ENCODE peak calls at places on chromosomes 4 and X, in ten cellular contexts. S is mesendoderm, E is fibroblast of lung, H is left lung, M is sigmoid colon, U is uterus, G is lung, K is colonic mucosa, P is ovary, W is psoas muscle. V is an unnamed sample. For H3K4me1 and H3K27me3, the result is how much of the 10 kb centered on the place peaks cover.

GRCh38 chr4:148618856-148619255 is 176.6 kb upstream of the NR3C2 start:
- DNase-seq in P (no peak), E (peak), S (no peak), U (no peak), M (no peak), W (no peak), H (no peak), K (no peak), G (no peak), V (no peak)

GRCh38 chr4:74055498-74055897 is 17.0 kb upstream of the CXCL3 start:
- DNase-seq in S (no peak), M (no peak), E (no peak), G (no peak), H (no peak), K (no peak), U (no peak), W (no peak), P (no peak), V (no peak)

GRCh38 chrX:97563531-97564133 is 679.9 kb downstream of the RPA4 start:
- DNase-seq in E (peak), U (peak), G (peak), S (no peak), W (no peak), H (peak), P (peak), M (peak), K (peak), V (peak)

GRCh38 chr4:20260821-20261220 is 9.1 kb downstream of the SLIT2 start:
- DNase-seq in W (no peak), G (no peak), P (no peak), H (no peak), M (no peak), U (no peak), K (no peak), E (peak), S (no peak), V (no peak)

GRCh38 chr4:76430519-76431388 is 4.3 kb upstream of the SHROOM3 start:
- DNase-seq in S (peak), E (peak), G (no peak), H (no peak), K (peak), P (no peak), W (no peak), M (no peak), U (no peak), V (no peak)

GRCh38 chrX:69136546-69137331 is 28.5 kb downstream of the PJA1 start:
- DNase-seq in K (peak), U (peak), W (peak), M (peak), S (peak), H (no peak), E (no peak), G (no peak), P (peak), V (peak)

GRCh38 chrX:17377047-17377692 is 2.2 kb downstream of the NHS start:
- DNase-seq in H (peak), P (peak), K (peak), U (peak), M (peak), G (no peak), W (peak), S (peak), E (peak), V (peak)

GRCh38 chrX:20228245-20228644 is 38.5 kb downstream of the RPS6KA3 start:
- DNase-seq in S (peak), G (no peak), P (no peak), K (no peak), E (no peak), M (no peak), H (no peak), U (no peak), W (no peak), V (no peak)

GRCh38 chr4:6878451-6879059 is 31.1 kb upstream of the TBC1D14 start:
- DNase-seq in K (no peak), U (no peak), W (no peak), P (no peak), M (no peak), S (no peak), E (peak), H (no peak), G (no peak), V (no peak)

GRCh38 chr4:116480486-116480990 is 604.8 kb downstream of the TRAM1L1 start:
- DNase-seq in S (peak), E (no peak), K (no peak), U (no peak), W (no peak), H (no peak), P (no peak), G (no peak), M (no peak), V (no peak)

GRCh38 chr4:38523524-38524448 is 140.2 kb upstream of the KLF3 start:
- DNase-seq in P (no peak), M (no peak), K (no peak), H (peak), S (no peak), G (no peak), W (no peak), E (peak), U (no peak), V (peak)
- H3K4me1 ChIP-seq in P (under half), M (under half), K (under half), H (under half), S (under half), G (under half), W (under half), E (under half), U (under half), V (under half)

GRCh38 chrX:10045327-10046000 is 78.3 kb downstream of the CLDN34 start:
- DNase-seq in P (peak), K (no peak), M (no peak), G (no peak), H (no peak), U (no peak), W (peak), E (no peak), S (no peak), V (peak)

GRCh38 chrX:10048695-10049094 is 81.5 kb downstream of the CLDN34 start:
- DNase-seq in U (no peak), E (no peak), W (no peak), H (no peak), M (no peak), K (no peak), P (no peak), S (no peak), G (peak), V (no peak)

GRCh38 chrX:10048076-10048475 is 80.9 kb downstream of the CLDN34 start:
- DNase-seq in U (no peak), P (no peak), W (no peak), K (no peak), M (no peak), S (peak), G (no peak), H (no peak), E (no peak), V (no peak)

GRCh38 chrX:10047631-10048030 is 80.5 kb downstream of the CLDN34 start:
- DNase-seq in W (no peak), G (no peak), M (no peak), H (no peak), E (no peak), S (no peak), U (no peak), P (no peak), K (no peak), V (no peak)

GRCh38 chrX:10047133-10047532 is 80.0 kb downstream of the CLDN34 start:
- DNase-seq in E (no peak), G (no peak), W (peak), P (no peak), M (no peak), S (no peak), H (no peak), K (no peak), U (no peak), V (no peak)
- H3K27ac ChIP-seq in E (no peak), G (peak), W (no peak), P (no peak), M (no peak), S (no peak), H (no peak), K (no peak), U (no peak), V (peak)

GRCh38 chr4:797066-797465 is 28.9 kb downstream of the CPLX1 start:
- DNase-seq in H (no peak), K (no peak), E (no peak), M (no peak), U (no peak), P (no peak), G (no peak), W (no peak), S (no peak), V (no peak)
- H3K27me3 ChIP-seq in H (under half), K (under half), E (under half), M (under half), U (under half), P (under half), G (under half), W (under half), S (under half), V (under half)

DNA sequence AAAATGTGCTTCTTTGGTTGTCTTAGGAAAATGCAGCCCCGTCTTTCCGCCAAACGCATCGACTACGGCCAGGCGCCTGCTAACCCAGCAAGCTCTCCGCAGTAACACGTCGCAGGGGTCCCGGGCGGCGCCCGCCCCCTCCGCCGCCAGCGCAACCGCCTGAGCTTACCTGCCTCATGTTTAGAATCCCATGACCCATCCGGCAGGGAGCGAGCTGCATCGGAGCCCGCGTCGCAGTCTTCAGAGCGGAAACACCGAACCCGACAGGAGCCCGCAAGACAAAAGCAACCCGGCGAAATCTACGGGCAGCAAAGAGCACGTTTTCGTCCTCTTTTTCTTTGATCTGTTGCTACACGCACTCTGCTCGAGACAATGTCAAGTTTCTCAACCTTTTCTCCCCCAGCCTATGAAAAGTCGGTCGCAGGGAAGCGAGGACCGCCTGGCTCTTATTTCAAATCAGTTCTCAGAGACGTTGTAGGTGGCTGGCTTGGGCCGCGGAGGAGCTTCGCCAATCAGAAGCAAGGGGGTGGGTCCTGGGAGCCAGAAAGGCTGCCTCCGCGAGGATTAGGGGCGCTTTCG is at the start of gene MID1:
- DNase-seq in S (peak), W (peak), M (peak), P (peak), U (peak), H (peak), G (peak), E (peak), K (peak), V (peak)
- H3K4me1 ChIP-seq in S (under half), W (under half), M (under half), P (under half), U (under half), H (under half), G (under half), E (under half), K (under half), V (under half)

GRCh38 chr4:41436365-41437263 is 101.3 kb upstream of the LIMCH1 start:
- DNase-seq in H (no peak), S (no peak), P (no peak), M (no peak), E (no peak), U (no peak), W (no peak), G (no peak), K (no peak), V (no peak)
- H3K27ac ChIP-seq in H (no peak), S (no peak), P (no peak), M (no peak), E (no peak), U (no peak), W (peak), G (peak), K (no peak), V (peak)

DNA sequence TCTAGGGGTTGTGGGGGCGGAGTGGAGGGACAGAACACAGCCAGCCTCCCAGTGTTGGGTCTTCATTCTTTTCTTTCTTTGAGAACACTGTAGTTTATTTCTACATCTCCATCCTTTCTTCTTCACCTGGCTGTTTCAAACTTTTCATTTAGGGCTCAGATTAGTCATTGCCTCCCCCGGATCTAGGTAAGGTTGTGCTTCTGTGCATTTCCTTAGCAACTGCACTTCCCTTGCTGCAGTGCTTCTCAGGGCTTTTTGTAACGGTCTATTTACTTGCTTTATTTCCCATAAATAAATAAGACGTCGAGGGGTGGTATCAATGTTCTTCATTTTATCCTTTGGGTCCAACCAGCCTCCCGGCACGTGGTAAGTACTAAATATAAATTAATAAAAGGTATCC is 31.3 kb downstream of the ADGRL3 start:
- DNase-seq in G (no peak), P (no peak), W (no peak), S (no peak), M (no peak), U (no peak), H (no peak), E (no peak), K (no peak), V (no peak)
- H3K27me3 ChIP-seq in G (under half), P (under half), W (under half), S (under half), M (under half), U (under half), H (under half), E (under half), K (under half), V (under half)